ENCODE peak calls at places on chromosomes 2 and 18, in seven cellular contexts. C is left lung; I is DMS53; F is foreskin fibroblast; L is activated CD4-positive, alpha-beta T cell treated with anti-CD3 and anti-CD28 coated beads, Interleukin-2, amount 50 U/mL, for 48 hours; A is A172; G is cardiac muscle cell. K is an unnamed sample.

GRCh38 chr18:64127172-64127571 is 21.7 kb downstream of the LINC00305 start:
- DNase-seq in C (no peak), I (no peak), F (no peak), L (no peak), A (no peak), G (no peak), K (no peak)

GRCh38 chr2:109702250-109702985 is 88.3 kb downstream of the SOWAHC start:
- DNase-seq in C (no peak), I (no peak), F (peak), L (no peak), A (peak), G (peak), K (peak)

GRCh38 chr18:76518543-76519155 is 23.6 kb upstream of the ZNF516 start:
- DNase-seq in C (peak), I (no peak), F (peak), L (no peak), A (no peak), G (peak), K (no peak)

GRCh38 chr2:715847-716573 is 38.8 kb upstream of the TMEM18 start:
- DNase-seq in C (peak), I (no peak), F (peak), L (no peak), A (peak), G (peak), K (no peak)

GRCh38 chr2:120520929-120521912 is 175.3 kb downstream of the INHBB start:
- DNase-seq in C (no peak), I (peak), F (peak), L (peak), A (peak), G (peak), K (peak)

GRCh38 chr2:101474752-101475384 is at the start of gene RFX8:
- DNase-seq in C (no peak), I (peak), F (peak), L (peak), A (no peak), G (peak), K (no peak)

GRCh38 chr2:159034728-159035127 is 66.3 kb downstream of the TANC1 start:
- DNase-seq in C (no peak), I (peak), F (no peak), L (no peak), A (no peak), G (no peak), K (no peak)

GRCh38 chr2:164538250-164538866 is 82.9 kb downstream of the GRB14 start:
- DNase-seq in C (no peak), I (peak), F (peak), L (no peak), A (peak), G (peak), K (peak)

GRCh38 chr2:74751981-74752808 is 81.7 kb upstream of the HK2 start:
- DNase-seq in C (no peak), I (no peak), F (no peak), L (no peak), A (no peak), G (no peak), K (no peak)

GRCh38 chr2:57696016-57696415 is 350.6 kb upstream of the VRK2 start:
- DNase-seq in C (no peak), I (peak), F (peak), L (no peak), A (peak), G (no peak), K (peak)

GRCh38 chr2:38534746-38535403 is 67.9 kb downstream of the HNRNPLL start:
- DNase-seq in C (no peak), I (no peak), F (peak), L (no peak), A (no peak), G (no peak), K (no peak)

GRCh38 chr2:38095996-38096861 is 20.3 kb upstream of the CYP1B1 start:
- DNase-seq in C (no peak), I (peak), F (peak), L (peak), A (no peak), G (peak), K (no peak)

GRCh38 chr18:24534737-24535136 is 74.3 kb downstream of the HRH4 start:
- DNase-seq in C (no peak), I (no peak), F (no peak), L (no peak), A (no peak), G (no peak), K (no peak)

GRCh38 chr2:235747868-235748144 is 254.0 kb downstream of the AGAP1 start:
- DNase-seq in C (no peak), I (no peak), F (peak), L (no peak), A (peak), G (no peak), K (no peak)

GRCh38 chr2:142880275-142880674 is 2.8 kb downstream of the KYNU start:
- DNase-seq in C (no peak), I (no peak), F (peak), L (no peak), A (peak), G (peak), K (peak)

GRCh38 chr2:234292205-234292954 is 204.5 kb downstream of the ARL4C start:
- DNase-seq in C (no peak), I (peak), F (no peak), L (peak), A (peak), G (peak), K (no peak)

GRCh38 chr2:196431957-196432356 is 207.6 kb upstream of the CCDC150 start:
- DNase-seq in C (no peak), I (peak), F (peak), L (no peak), A (no peak), G (peak), K (peak)

GRCh38 chr2:37585982-37586621 is 85.3 kb downstream of the CDC42EP3 start:
- DNase-seq in C (no peak), I (no peak), F (peak), L (peak), A (peak), G (peak), K (peak)

GRCh38 chr2:102285368-102285767 is 26.0 kb upstream of the IL1RL1 start:
- DNase-seq in C (no peak), I (no peak), F (no peak), L (no peak), A (no peak), G (no peak), K (no peak)

GRCh38 chr2:120236296-120236695 is 13.1 kb upstream of the TMEM185B start:
- DNase-seq in C (peak), I (no peak), F (no peak), L (no peak), A (no peak), G (no peak), K (no peak)